ENCODE peak calls at places on chromosomes 13 and 19, in four cellular contexts. U, Q, X and C are unnamed samples.

GRCh38 chr13:40777166-40777956 is 6.4 kb upstream of the MRPS31 start:
- DNase-seq in U (no peak), Q (no peak), X (peak), C (peak)

GRCh38 chr19:46303702-46304397 is 7.0 kb downstream of the HIF3A start:
- DNase-seq in U (no peak), Q (peak), X (no peak), C (no peak)

GRCh38 chr13:59480398-59480797 is 683.3 kb downstream of the DIAPH3 start:
- DNase-seq in U (no peak), Q (no peak), X (no peak), C (no peak)

GRCh38 chr19:46904114-46905060 is 43.6 kb downstream of the ARHGAP35 start:
- DNase-seq in U (no peak), Q (peak), X (no peak), C (no peak)

GRCh38 chr19:30696514-30696913 is 324.3 kb downstream of the ZNF536 start:
- DNase-seq in U (no peak), Q (no peak), X (no peak), C (no peak)

GRCh38 chr19:444677-445210 is 16.1 kb downstream of the SHC2 start:
- DNase-seq in U (no peak), Q (no peak), X (no peak), C (no peak)

GRCh38 chr19:7618366-7618765 is 11.0 kb downstream of the XAB2 start:
- DNase-seq in U (no peak), Q (no peak), X (no peak), C (no peak)

GRCh38 chr19:7986321-7987083 is 18.9 kb downstream of the ELAVL1 start:
- DNase-seq in U (no peak), Q (no peak), X (no peak), C (no peak)

GRCh38 chr13:26718872-26719271 is 41.7 kb downstream of the GPR12 start:
- DNase-seq in U (no peak), Q (no peak), X (no peak), C (no peak)

GRCh38 chr13:45195421-45195820 is 5.4 kb downstream of the KCTD4 start:
- DNase-seq in U (no peak), Q (no peak), X (no peak), C (no peak)

GRCh38 chr13:101763191-101763590 is 310.7 kb downstream of the ITGBL1 start:
- DNase-seq in U (no peak), Q (no peak), X (no peak), C (no peak)

GRCh38 chr13:30486230-30487074 is 20.7 kb upstream of the HMGB1 start:
- DNase-seq in U (no peak), Q (no peak), X (no peak), C (no peak)

GRCh38 chr13:99698816-99699099 is 197.5 kb downstream of the TM9SF2 start:
- DNase-seq in U (no peak), Q (no peak), X (no peak), C (no peak)

GRCh38 chr19:49432141-49433073 is 7.2 kb downstream of the GFY start:
- DNase-seq in U (no peak), Q (no peak), X (no peak), C (no peak)

GRCh38 chr19:54727562-54727961 is 3.3 kb downstream of the KIR3DL3 start:
- DNase-seq in U (no peak), Q (no peak), X (no peak), C (no peak)

GRCh38 chr13:39765801-39766463 is 110.5 kb downstream of the COG6 start:
- DNase-seq in U (peak), Q (peak), X (peak), C (peak)

GRCh38 chr19:49065905-49066512 is 1.4 kb upstream of the NTF4 start:
- DNase-seq in U (no peak), Q (peak), X (no peak), C (no peak)

GRCh38 chr19:4115050-4115817 is 8.7 kb downstream of the MAP2K2 start:
- DNase-seq in U (peak), Q (no peak), X (no peak), C (no peak)

GRCh38 chr13:75478659-75479058 is 3.3 kb downstream of the TBC1D4 start:
- DNase-seq in U (no peak), Q (no peak), X (no peak), C (no peak)